ENCODE peak calls at places on chromosomes 5 and 9, in six cellular contexts. F, Z, U, B, C and H are unnamed samples.

GRCh38 chr9:111805841-111806241 is 11.1 kb upstream of the SHOC1 start:
- DNase-seq in B (peak), U (no peak), Z (no peak), F (peak), C (no peak), H (no peak)

GRCh38 chr9:26975728-26976707 is 19.8 kb downstream of the IFT74 start:
- DNase-seq in F (peak), C (no peak), B (peak), U (peak), Z (no peak), H (no peak)

GRCh38 chr9:134683714-134684374 is 42.2 kb downstream of the COL5A1 start:
- DNase-seq in C (peak), F (no peak), U (no peak), B (no peak), Z (no peak), H (no peak)

GRCh38 chr9:134807726-134808125 is 72.9 kb upstream of the FCN2 start:
- DNase-seq in C (no peak), B (no peak), Z (no peak), U (no peak), F (peak), H (no peak)

GRCh38 chr9:38062498-38063362 is 6.3 kb downstream of the SHB start:
- DNase-seq in B (no peak), F (peak), U (no peak), Z (no peak), C (peak), H (no peak)

GRCh38 chr9:92592946-92593860 is 57.4 kb upstream of the ECM2 start:
- DNase-seq in Z (no peak), C (no peak), F (peak), B (no peak), U (no peak), H (no peak)

GRCh38 chr5:121105921-121106320 is 641.8 kb downstream of the PRR16 start:
- DNase-seq in B (no peak), U (no peak), C (no peak), F (no peak), Z (no peak), H (no peak)

GRCh38 chr5:82991678-82992323 is 85.4 kb downstream of the TMEM167A start:
- DNase-seq in Z (no peak), U (no peak), C (no peak), B (peak), F (peak), H (no peak)

GRCh38 chr9:109555215-109555614 is 57.1 kb upstream of the PTPN3 start:
- DNase-seq in U (no peak), C (no peak), F (no peak), Z (no peak), B (no peak), H (no peak)

GRCh38 chr5:150497274-150497988 is 10.5 kb upstream of the NDST1 start:
- DNase-seq in C (no peak), B (peak), Z (peak), U (no peak), F (peak), H (peak)

GRCh38 chr5:143772621-143773020 is 39.3 kb upstream of the HMHB1 start:
- DNase-seq in F (no peak), Z (no peak), U (no peak), C (no peak), B (no peak), H (no peak)

GRCh38 chr5:169097374-169097831 is 203.5 kb downstream of the SLIT3 start:
- DNase-seq in F (peak), C (no peak), Z (no peak), U (no peak), B (no peak), H (peak)

GRCh38 chr9:123318192-123318591 is 37.8 kb upstream of the CRB2 start:
- DNase-seq in U (no peak), Z (no peak), C (peak), B (no peak), F (no peak), H (peak)

GRCh38 chr5:172102913-172103629 is 85.0 kb downstream of the STK10 start:
- DNase-seq in B (peak), Z (peak), F (peak), C (peak), U (no peak), H (no peak)

GRCh38 chr5:57303985-57304384 is 130.1 kb downstream of the GPBP1 start:
- DNase-seq in Z (no peak), F (no peak), C (no peak), U (peak), B (no peak), H (no peak)
- TF ChIP-seq CTCF in Z (no peak), F (peak), C (no peak), U (no peak), B (no peak), H (no peak)

GRCh38 chr9:93815677-93816076 is 139.5 kb downstream of the BARX1 start:
- DNase-seq in U (no peak), C (no peak), B (no peak), Z (no peak), F (no peak), H (no peak)

GRCh38 chr9:93815135-93815534 is 140.0 kb downstream of the BARX1 start:
- DNase-seq in B (no peak), F (no peak), U (no peak), Z (no peak), C (no peak), H (no peak)

GRCh38 chr9:93813687-93814560 is 141.2 kb downstream of the BARX1 start:
- DNase-seq in B (no peak), U (no peak), C (peak), F (no peak), Z (peak), H (no peak)

GRCh38 chr9:93813221-93813620 is 141.9 kb downstream of the BARX1 start:
- DNase-seq in F (no peak), U (no peak), B (no peak), C (no peak), Z (no peak), H (no peak)

GRCh38 chr9:93814561-93814960 is 140.6 kb downstream of the BARX1 start:
- DNase-seq in Z (peak), C (no peak), B (no peak), U (no peak), F (no peak), H (no peak)
- TF ChIP-seq CTCF in Z (no peak), C (no peak), B (no peak), U (no peak), F (no peak), H (no peak)

GRCh38 chr9:126386088-126386487 is 59.5 kb downstream of the MVB12B start:
- DNase-seq in F (no peak), B (peak), Z (no peak), U (peak), C (no peak), H (no peak)
- TF ChIP-seq CTCF in F (peak), B (peak), Z (no peak), U (no peak), C (no peak), H (no peak)

GRCh38 chr9:129481424-129481823 is 139.5 kb downstream of the C9orf50 start:
- DNase-seq in U (no peak), F (no peak), B (no peak), Z (no peak), C (no peak), H (no peak)

GRCh38 chr9:129480705-129481104 is 140.2 kb downstream of the C9orf50 start:
- DNase-seq in B (no peak), C (no peak), U (no peak), Z (no peak), F (no peak), H (peak)

GRCh38 chr9:129482521-129483466 is 138.1 kb downstream of the C9orf50 start:
- DNase-seq in U (no peak), C (peak), F (peak), Z (peak), B (peak), H (peak)

GRCh38 chr9:129483467-129484324 is 137.2 kb downstream of the C9orf50 start:
- DNase-seq in U (no peak), F (peak), Z (peak), C (peak), B (peak), H (peak)

DNA sequence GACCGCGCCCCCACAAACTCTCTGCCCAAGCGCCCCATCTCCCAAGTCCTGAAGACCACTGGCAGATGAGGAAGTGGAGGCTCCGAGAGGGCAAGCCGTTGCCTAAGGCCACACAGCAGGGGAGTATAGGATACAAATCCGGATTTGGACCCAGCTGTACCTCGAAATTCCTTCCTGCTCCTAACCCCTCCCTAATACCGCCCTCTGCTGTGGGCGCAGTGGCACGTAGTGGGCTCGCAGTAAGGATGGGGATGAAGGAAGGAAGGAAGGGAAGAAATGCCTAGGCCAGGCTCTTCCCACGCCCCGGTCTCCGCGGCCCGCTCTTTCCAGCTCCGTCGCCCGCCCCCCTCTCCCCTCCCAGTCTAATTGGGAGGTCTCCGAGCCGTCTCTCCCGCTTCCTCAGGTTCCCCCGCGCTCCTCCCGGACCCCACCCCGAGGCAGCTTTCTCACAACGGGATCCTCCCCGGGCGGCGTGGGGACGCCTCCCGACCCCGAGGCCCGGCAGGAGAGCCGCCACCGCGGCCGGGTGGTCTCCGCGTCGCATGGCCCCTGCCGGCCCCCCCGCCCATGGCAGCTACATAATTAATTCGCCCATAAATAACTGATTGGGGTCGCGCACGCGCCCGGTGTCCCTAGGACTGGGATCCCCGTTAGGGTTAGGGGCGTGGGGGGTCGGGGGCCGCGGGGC is 138.9 kb downstream of the C9orf50 start:
- DNase-seq in C (peak), U (no peak), Z (no peak), F (no peak), B (peak), H (peak)
- TF ChIP-seq CTCF in C (peak), U (no peak), Z (peak), F (peak), B (peak), H (no peak)